ENCODE peak calls at places on chromosomes 11 and 22, in ten cellular contexts. One of them, this sample, is unnamed.

GRCh38 chr11:36447947-36448346 is 62.1 kb downstream of the TRAF6 start:
- DNase-seq in adrenal gland: no peak
- DNase-seq in body of pancreas: peak
- DNase-seq in esophagus squamous epithelium: no peak
- DNase-seq in A549: no peak
- DNase-seq in HCT116: no peak
- DNase-seq in IMR-90: no peak
- DNase-seq in ovary: no peak
- DNase-seq in NB4: no peak
- DNase-seq in lower leg skin: no peak
- DNase-seq in this sample: no peak

GRCh38 chr11:15800121-15800800 is 556.1 kb downstream of the SOX6 start:
- DNase-seq in adrenal gland: peak
- DNase-seq in body of pancreas: no peak
- DNase-seq in esophagus squamous epithelium: no peak
- DNase-seq in A549: no peak
- DNase-seq in HCT116: no peak
- DNase-seq in IMR-90: peak
- DNase-seq in ovary: no peak
- DNase-seq in NB4: peak
- DNase-seq in lower leg skin: peak
- DNase-seq in this sample: no peak

GRCh38 chr11:66934971-66935779 is 23.0 kb downstream of the PC start:
- DNase-seq in adrenal gland: peak
- DNase-seq in body of pancreas: no peak
- DNase-seq in esophagus squamous epithelium: no peak
- DNase-seq in A549: no peak
- DNase-seq in HCT116: no peak
- DNase-seq in IMR-90: peak
- DNase-seq in ovary: no peak
- DNase-seq in NB4: peak
- DNase-seq in lower leg skin: no peak
- DNase-seq in this sample: peak

GRCh38 chr11:64267207-64267945 is 16.0 kb downstream of the PLCB3 start:
- DNase-seq in adrenal gland: peak
- DNase-seq in body of pancreas: no peak
- DNase-seq in esophagus squamous epithelium: no peak
- DNase-seq in A549: no peak
- DNase-seq in HCT116: no peak
- DNase-seq in IMR-90: no peak
- DNase-seq in ovary: no peak
- DNase-seq in NB4: no peak
- DNase-seq in lower leg skin: no peak
- DNase-seq in this sample: no peak

GRCh38 chr11:27795955-27796861 is 96.0 kb upstream of the BDNF start:
- DNase-seq in adrenal gland: no peak
- DNase-seq in body of pancreas: no peak
- DNase-seq in esophagus squamous epithelium: no peak
- DNase-seq in A549: no peak
- DNase-seq in HCT116: no peak
- DNase-seq in IMR-90: peak
- DNase-seq in ovary: no peak
- DNase-seq in NB4: no peak
- DNase-seq in lower leg skin: no peak
- DNase-seq in this sample: no peak

GRCh38 chr22:49670610-49671330 is 156.9 kb downstream of the BRD1 start:
- DNase-seq in adrenal gland: no peak
- DNase-seq in body of pancreas: peak
- DNase-seq in esophagus squamous epithelium: no peak
- DNase-seq in A549: no peak
- DNase-seq in HCT116: no peak
- DNase-seq in IMR-90: no peak
- DNase-seq in ovary: no peak
- DNase-seq in NB4: no peak
- DNase-seq in lower leg skin: no peak
- DNase-seq in this sample: no peak

GRCh38 chr11:57646221-57646620 is 3.5 kb downstream of the YPEL4 start:
- DNase-seq in adrenal gland: peak
- DNase-seq in body of pancreas: no peak
- DNase-seq in esophagus squamous epithelium: no peak
- DNase-seq in A549: no peak
- DNase-seq in HCT116: no peak
- DNase-seq in IMR-90: no peak
- DNase-seq in ovary: peak
- DNase-seq in NB4: peak
- DNase-seq in lower leg skin: no peak
- DNase-seq in this sample: peak

GRCh38 chr11:83948205-83948604 is 662.0 kb upstream of the CCDC90B start:
- DNase-seq in adrenal gland: no peak
- DNase-seq in body of pancreas: no peak
- DNase-seq in esophagus squamous epithelium: no peak
- DNase-seq in A549: no peak
- DNase-seq in HCT116: no peak
- DNase-seq in IMR-90: no peak
- DNase-seq in ovary: no peak
- DNase-seq in NB4: no peak
- DNase-seq in lower leg skin: no peak
- DNase-seq in this sample: no peak

GRCh38 chr11:14029971-14030531 is 67.5 kb downstream of the SPON1 start:
- DNase-seq in adrenal gland: peak
- DNase-seq in body of pancreas: peak
- DNase-seq in esophagus squamous epithelium: no peak
- DNase-seq in A549: no peak
- DNase-seq in HCT116: no peak
- DNase-seq in IMR-90: peak
- DNase-seq in ovary: peak
- DNase-seq in NB4: no peak
- DNase-seq in lower leg skin: peak
- DNase-seq in this sample: no peak

GRCh38 chr11:117044287-117045035 is 53.8 kb downstream of the SIK3 start:
- DNase-seq in adrenal gland: no peak
- DNase-seq in body of pancreas: no peak
- DNase-seq in esophagus squamous epithelium: no peak
- DNase-seq in A549: no peak
- DNase-seq in HCT116: no peak
- DNase-seq in IMR-90: no peak
- DNase-seq in ovary: no peak
- DNase-seq in NB4: no peak
- DNase-seq in lower leg skin: no peak
- DNase-seq in this sample: no peak

GRCh38 chr11:29260939-29261705 is 755.7 kb downstream of the KCNA4 start:
- DNase-seq in adrenal gland: no peak
- DNase-seq in body of pancreas: no peak
- DNase-seq in esophagus squamous epithelium: no peak
- DNase-seq in A549: peak
- DNase-seq in HCT116: peak
- DNase-seq in IMR-90: peak
- DNase-seq in ovary: no peak
- DNase-seq in NB4: no peak
- DNase-seq in lower leg skin: no peak
- DNase-seq in this sample: no peak

GRCh38 chr11:104583857-104584256 is 314.4 kb downstream of the CASP12 start:
- DNase-seq in adrenal gland: no peak
- DNase-seq in body of pancreas: no peak
- DNase-seq in esophagus squamous epithelium: no peak
- DNase-seq in A549: no peak
- DNase-seq in HCT116: no peak
- DNase-seq in IMR-90: no peak
- DNase-seq in ovary: no peak
- DNase-seq in NB4: no peak
- DNase-seq in lower leg skin: no peak
- DNase-seq in this sample: no peak

GRCh38 chr11:44006882-44007495 is 40.8 kb upstream of the ACCSL start:
- DNase-seq in adrenal gland: no peak
- DNase-seq in body of pancreas: no peak
- DNase-seq in esophagus squamous epithelium: no peak
- DNase-seq in A549: no peak
- DNase-seq in HCT116: no peak
- DNase-seq in IMR-90: no peak
- DNase-seq in ovary: peak
- DNase-seq in NB4: no peak
- DNase-seq in lower leg skin: no peak
- DNase-seq in this sample: no peak

GRCh38 chr11:84890706-84891105 is 736.4 kb downstream of the DLG2 start:
- DNase-seq in adrenal gland: no peak
- DNase-seq in body of pancreas: no peak
- DNase-seq in esophagus squamous epithelium: no peak
- DNase-seq in A549: no peak
- DNase-seq in HCT116: no peak
- DNase-seq in IMR-90: peak
- DNase-seq in ovary: no peak
- DNase-seq in NB4: no peak
- DNase-seq in lower leg skin: no peak
- DNase-seq in this sample: no peak

GRCh38 chr11:14018441-14018840 is 55.9 kb downstream of the SPON1 start:
- DNase-seq in adrenal gland: no peak
- DNase-seq in body of pancreas: no peak
- DNase-seq in esophagus squamous epithelium: no peak
- DNase-seq in A549: no peak
- DNase-seq in HCT116: no peak
- DNase-seq in IMR-90: peak
- DNase-seq in ovary: no peak
- DNase-seq in NB4: no peak
- DNase-seq in lower leg skin: no peak
- DNase-seq in this sample: no peak

GRCh38 chr11:9757809-9758675 is 94.2 kb downstream of the SWAP70 start:
- DNase-seq in adrenal gland: peak
- DNase-seq in body of pancreas: peak
- DNase-seq in esophagus squamous epithelium: peak
- DNase-seq in A549: peak
- DNase-seq in HCT116: peak
- DNase-seq in IMR-90: peak
- DNase-seq in ovary: peak
- DNase-seq in NB4: peak
- DNase-seq in lower leg skin: peak
- DNase-seq in this sample: peak

DNA sequence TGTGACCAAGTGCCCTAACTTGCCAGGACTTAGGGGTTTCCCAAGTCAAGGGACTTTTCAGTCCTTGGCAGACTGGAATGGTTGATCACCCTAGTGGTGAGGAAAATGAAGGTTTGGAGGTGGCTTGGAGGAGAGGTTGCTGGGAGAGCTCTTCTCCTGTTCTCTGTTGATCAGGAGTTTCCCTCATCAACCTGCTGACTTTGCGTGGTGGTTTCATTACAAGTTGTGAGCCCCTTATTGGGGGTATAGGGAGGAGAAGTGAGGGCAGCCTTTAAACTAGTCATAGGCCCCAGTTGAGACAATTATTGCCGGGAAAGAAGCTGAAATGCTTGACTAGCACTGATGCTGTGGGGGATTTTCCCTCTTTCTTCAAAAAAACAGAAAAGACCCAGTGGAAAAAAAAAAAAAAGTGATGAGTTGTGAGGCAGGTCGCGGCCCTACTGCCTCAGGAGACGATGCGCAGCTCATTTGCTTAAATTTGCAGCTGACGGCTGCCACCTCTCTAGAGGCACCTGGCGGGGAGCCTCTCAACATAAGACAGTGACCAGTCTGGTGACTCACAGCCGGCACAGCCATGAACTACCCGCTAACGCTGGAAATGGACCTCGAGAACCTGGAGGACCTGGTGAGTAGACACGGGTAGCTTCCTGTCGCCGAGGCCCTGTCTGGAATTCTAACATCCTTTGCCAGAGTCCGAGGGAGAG is at the start of gene CXCR5:
- DNase-seq in adrenal gland: no peak
- DNase-seq in body of pancreas: no peak
- DNase-seq in esophagus squamous epithelium: no peak
- DNase-seq in A549: no peak
- DNase-seq in HCT116: no peak
- DNase-seq in IMR-90: peak
- DNase-seq in ovary: no peak
- DNase-seq in NB4: no peak
- DNase-seq in lower leg skin: no peak
- DNase-seq in this sample: no peak
- TF ChIP-seq POLR2A in adrenal gland: no peak
- TF ChIP-seq POLR2A in body of pancreas: no peak
- TF ChIP-seq POLR2A in esophagus squamous epithelium: no peak
- TF ChIP-seq POLR2A in A549: no peak
- TF ChIP-seq POLR2A in HCT116: no peak
- TF ChIP-seq POLR2A in IMR-90: no peak
- TF ChIP-seq POLR2A in ovary: no peak
- TF ChIP-seq POLR2A in NB4: no peak
- TF ChIP-seq POLR2A in lower leg skin: no peak
- TF ChIP-seq POLR2A in this sample: no peak

GRCh38 chr22:30609260-30610185 is 2.5 kb downstream of the TCN2 start:
- DNase-seq in adrenal gland: peak
- DNase-seq in body of pancreas: no peak
- DNase-seq in esophagus squamous epithelium: no peak
- DNase-seq in A549: peak
- DNase-seq in HCT116: no peak
- DNase-seq in IMR-90: peak
- DNase-seq in ovary: peak
- DNase-seq in NB4: peak
- DNase-seq in lower leg skin: peak
- DNase-seq in this sample: peak
- TF ChIP-seq POLR2A in adrenal gland: peak
- TF ChIP-seq POLR2A in body of pancreas: no peak
- TF ChIP-seq POLR2A in esophagus squamous epithelium: no peak
- TF ChIP-seq POLR2A in A549: no peak
- TF ChIP-seq POLR2A in HCT116: no peak
- TF ChIP-seq POLR2A in IMR-90: no peak
- TF ChIP-seq POLR2A in ovary: no peak
- TF ChIP-seq POLR2A in NB4: no peak
- TF ChIP-seq POLR2A in lower leg skin: no peak
- TF ChIP-seq POLR2A in this sample: peak

GRCh38 chr22:43923631-43924548 is at the start of gene PNPLA3:
- DNase-seq in adrenal gland: peak
- DNase-seq in body of pancreas: peak
- DNase-seq in esophagus squamous epithelium: no peak
- DNase-seq in A549: peak
- DNase-seq in HCT116: peak
- DNase-seq in IMR-90: peak
- DNase-seq in ovary: peak
- DNase-seq in NB4: peak
- DNase-seq in lower leg skin: peak
- DNase-seq in this sample: peak
- TF ChIP-seq POLR2A in adrenal gland: peak
- TF ChIP-seq POLR2A in body of pancreas: peak
- TF ChIP-seq POLR2A in esophagus squamous epithelium: no peak
- TF ChIP-seq POLR2A in A549: peak
- TF ChIP-seq POLR2A in HCT116: peak
- TF ChIP-seq POLR2A in IMR-90: peak
- TF ChIP-seq POLR2A in ovary: no peak
- TF ChIP-seq POLR2A in NB4: no peak
- TF ChIP-seq POLR2A in lower leg skin: no peak
- TF ChIP-seq POLR2A in this sample: no peak

DNA sequence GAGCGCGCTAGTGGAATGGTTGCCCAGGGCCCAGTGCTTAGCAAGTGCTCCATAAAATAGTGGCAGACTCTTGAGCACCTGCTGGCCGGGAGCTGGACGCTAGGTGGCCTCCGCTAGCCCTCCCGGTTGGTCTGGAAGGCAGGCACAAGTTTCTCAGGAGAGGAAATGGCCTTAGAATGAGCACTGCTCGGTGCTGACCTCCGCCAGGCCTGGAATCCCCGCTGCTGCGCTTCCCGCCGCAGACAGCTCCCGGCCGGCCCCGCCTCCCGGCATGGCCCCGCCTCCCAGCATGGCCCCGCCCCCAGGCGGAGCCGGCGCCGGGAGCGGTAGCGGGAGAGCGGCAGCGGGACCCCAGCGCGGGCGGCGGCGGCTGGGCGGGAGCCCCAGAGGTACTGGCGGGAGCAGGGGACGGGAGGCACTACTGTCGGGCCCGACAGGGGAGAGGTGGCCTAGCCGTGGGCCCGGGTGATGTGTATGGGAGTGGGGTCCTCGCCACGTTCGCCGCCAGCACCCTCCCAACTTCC is at the start of gene SIPA1:
- DNase-seq in adrenal gland: peak
- DNase-seq in body of pancreas: peak
- DNase-seq in esophagus squamous epithelium: no peak
- DNase-seq in A549: peak
- DNase-seq in HCT116: peak
- DNase-seq in IMR-90: peak
- DNase-seq in ovary: peak
- DNase-seq in NB4: peak
- DNase-seq in lower leg skin: peak
- DNase-seq in this sample: peak
- TF ChIP-seq POLR2A in adrenal gland: peak
- TF ChIP-seq POLR2A in body of pancreas: peak
- TF ChIP-seq POLR2A in esophagus squamous epithelium: no peak
- TF ChIP-seq POLR2A in A549: peak
- TF ChIP-seq POLR2A in HCT116: peak
- TF ChIP-seq POLR2A in IMR-90: no peak
- TF ChIP-seq POLR2A in ovary: peak
- TF ChIP-seq POLR2A in NB4: peak
- TF ChIP-seq POLR2A in lower leg skin: no peak
- TF ChIP-seq POLR2A in this sample: peak